ENCODE peak calls at places on chromosomes 4 and X, in five cellular contexts. One of them, this sample, is unnamed.
A peak's percentile ranks its signal among the peaks of the same experiment; 100 is the strongest.

GRCh38 chr4:114361249-114361648 is 237.4 kb upstream of the UGT8 start:
- DNase-seq in epithelial cell of esophagus: no peak
- DNase-seq in GM23338: no peak
- DNase-seq in adrenal gland: no peak
- DNase-seq in endothelial cell of umbilical vein: no peak
- DNase-seq in this sample: no peak

GRCh38 chr4:145061325-145061920 is 36.6 kb downstream of the ANAPC10 start:
- DNase-seq in epithelial cell of esophagus: peak; percentile 61
- DNase-seq in GM23338: peak; percentile 61
- DNase-seq in adrenal gland: no peak
- DNase-seq in endothelial cell of umbilical vein: peak; percentile 73
- DNase-seq in this sample: no peak

GRCh38 chr4:66750273-66750672 is 795.0 kb downstream of the CENPC start:
- DNase-seq in epithelial cell of esophagus: peak; percentile 67
- DNase-seq in GM23338: peak; percentile 8
- DNase-seq in adrenal gland: no peak
- DNase-seq in endothelial cell of umbilical vein: no peak
- DNase-seq in this sample: no peak

GRCh38 chrX:47579537-47579936 is 2.7 kb upstream of the TIMP1 start:
- DNase-seq in epithelial cell of esophagus: peak; percentile 85
- DNase-seq in GM23338: no peak
- DNase-seq in adrenal gland: no peak
- DNase-seq in endothelial cell of umbilical vein: peak; percentile 56
- DNase-seq in this sample: no peak

GRCh38 chr4:100391913-100392312 is 125.9 kb downstream of the EMCN start:
- DNase-seq in epithelial cell of esophagus: peak; percentile 43
- DNase-seq in GM23338: no peak
- DNase-seq in adrenal gland: no peak
- DNase-seq in endothelial cell of umbilical vein: no peak
- DNase-seq in this sample: no peak

GRCh38 chr4:185110375-185110823 is 32.7 kb upstream of the SLC25A4 start:
- DNase-seq in epithelial cell of esophagus: no peak
- DNase-seq in GM23338: no peak
- DNase-seq in adrenal gland: no peak
- DNase-seq in endothelial cell of umbilical vein: no peak
- DNase-seq in this sample: no peak

GRCh38 chr4:86613734-86614133 is 19.6 kb downstream of the PTPN13 start:
- DNase-seq in epithelial cell of esophagus: no peak
- DNase-seq in GM23338: no peak
- DNase-seq in adrenal gland: no peak
- DNase-seq in endothelial cell of umbilical vein: no peak
- DNase-seq in this sample: no peak

GRCh38 chrX:154457491-154458115 is 478 bp upstream of the PLXNA3 start:
- DNase-seq in epithelial cell of esophagus: peak; percentile 72
- DNase-seq in GM23338: peak; percentile 80
- DNase-seq in adrenal gland: no peak
- DNase-seq in endothelial cell of umbilical vein: no peak
- DNase-seq in this sample: no peak

GRCh38 chrX:3550160-3550765 is 163.2 kb downstream of the PRKX start:
- DNase-seq in epithelial cell of esophagus: no peak
- DNase-seq in GM23338: no peak
- DNase-seq in adrenal gland: peak; percentile 33
- DNase-seq in endothelial cell of umbilical vein: no peak
- DNase-seq in this sample: no peak

GRCh38 chr4:2689825-2690700 is 66.1 kb downstream of the TNIP2 start:
- DNase-seq in epithelial cell of esophagus: no peak
- DNase-seq in GM23338: no peak
- DNase-seq in adrenal gland: peak; percentile 37
- DNase-seq in endothelial cell of umbilical vein: no peak
- DNase-seq in this sample: no peak

GRCh38 chrX:96685205-96686099 is 810 bp downstream of the DIAPH2 start:
- DNase-seq in epithelial cell of esophagus: peak; percentile 53
- DNase-seq in GM23338: peak; percentile 22
- DNase-seq in adrenal gland: peak; percentile 26
- DNase-seq in endothelial cell of umbilical vein: peak; percentile 63
- DNase-seq in this sample: no peak

GRCh38 chr4:72522440-72522839 is 46.6 kb downstream of the ADAMTS3 start:
- DNase-seq in epithelial cell of esophagus: no peak
- DNase-seq in GM23338: no peak
- DNase-seq in adrenal gland: no peak
- DNase-seq in endothelial cell of umbilical vein: no peak
- DNase-seq in this sample: no peak

GRCh38 chr4:1337376-1337831 is 9.6 kb upstream of the UVSSA start:
- DNase-seq in epithelial cell of esophagus: no peak
- DNase-seq in GM23338: no peak
- DNase-seq in adrenal gland: no peak
- DNase-seq in endothelial cell of umbilical vein: no peak
- DNase-seq in this sample: no peak

GRCh38 chrX:42089014-42089413 is 165.7 kb upstream of the CASK start:
- DNase-seq in epithelial cell of esophagus: no peak
- DNase-seq in GM23338: peak; percentile 46
- DNase-seq in adrenal gland: no peak
- DNase-seq in endothelial cell of umbilical vein: no peak
- DNase-seq in this sample: no peak

GRCh38 chr4:159946983-159947645 is 844.2 kb downstream of the RAPGEF2 start:
- DNase-seq in epithelial cell of esophagus: peak; percentile 83
- DNase-seq in GM23338: peak; percentile 82
- DNase-seq in adrenal gland: no peak
- DNase-seq in endothelial cell of umbilical vein: peak; percentile 46
- DNase-seq in this sample: peak; percentile 12

GRCh38 chrX:50068293-50068568 is 132.6 kb downstream of the AKAP4 start:
- DNase-seq in epithelial cell of esophagus: no peak
- DNase-seq in GM23338: no peak
- DNase-seq in adrenal gland: no peak
- DNase-seq in endothelial cell of umbilical vein: no peak
- DNase-seq in this sample: no peak

GRCh38 chrX:46298821-46299220 is 246.4 kb downstream of the ZNF674 start:
- DNase-seq in epithelial cell of esophagus: no peak
- DNase-seq in GM23338: no peak
- DNase-seq in adrenal gland: no peak
- DNase-seq in endothelial cell of umbilical vein: no peak
- DNase-seq in this sample: no peak

GRCh38 chr4:4284827-4285618 is 4.9 kb downstream of the LYAR start:
- DNase-seq in epithelial cell of esophagus: peak; percentile 77
- DNase-seq in GM23338: no peak
- DNase-seq in adrenal gland: peak; percentile 55
- DNase-seq in endothelial cell of umbilical vein: no peak
- DNase-seq in this sample: no peak

GRCh38 chr4:151322565-151322964 is 2.8 kb downstream of the SH3D19 start:
- DNase-seq in epithelial cell of esophagus: peak; percentile 69
- DNase-seq in GM23338: no peak
- DNase-seq in adrenal gland: no peak
- DNase-seq in endothelial cell of umbilical vein: no peak
- DNase-seq in this sample: no peak

GRCh38 chrX:136199365-136199764 is 51.8 kb downstream of the MAP7D3 start:
- DNase-seq in epithelial cell of esophagus: peak; percentile 76
- DNase-seq in GM23338: peak; percentile 18
- DNase-seq in adrenal gland: no peak
- DNase-seq in endothelial cell of umbilical vein: no peak
- DNase-seq in this sample: no peak
- H3K4me3 ChIP-seq in epithelial cell of esophagus: no peak overlapping the region
- H3K4me3 ChIP-seq in GM23338: no peak overlapping the region
- H3K4me3 ChIP-seq in adrenal gland: no peak overlapping the region
- H3K4me3 ChIP-seq in endothelial cell of umbilical vein: no peak overlapping the region
- H3K4me3 ChIP-seq in this sample: peak overlapping the region; percentile 35

GRCh38 chr4:7788193-7788592 is 151.5 kb downstream of the AFAP1 start:
- DNase-seq in epithelial cell of esophagus: no peak
- DNase-seq in GM23338: peak; percentile 49
- DNase-seq in adrenal gland: no peak
- DNase-seq in endothelial cell of umbilical vein: no peak
- DNase-seq in this sample: no peak
- TF ChIP-seq CTCF in epithelial cell of esophagus: no peak
- TF ChIP-seq CTCF in GM23338: peak; percentile 30
- TF ChIP-seq CTCF in adrenal gland: no peak
- TF ChIP-seq CTCF in endothelial cell of umbilical vein: no peak
- TF ChIP-seq CTCF in this sample: no peak

GRCh38 chrX:51894697-51895336 is 1.4 kb downstream of the MAGED1 start:
- DNase-seq in epithelial cell of esophagus: no peak
- DNase-seq in GM23338: peak; percentile 26
- DNase-seq in adrenal gland: peak; percentile 48
- DNase-seq in endothelial cell of umbilical vein: peak; percentile 25
- DNase-seq in this sample: no peak
- H3K4me3 ChIP-seq in epithelial cell of esophagus: peak overlapping the region; percentile 68
- H3K4me3 ChIP-seq in GM23338: peak overlapping the region; percentile 68
- H3K4me3 ChIP-seq in adrenal gland: no peak overlapping the region
- H3K4me3 ChIP-seq in endothelial cell of umbilical vein: peak overlapping the region; percentile 61
- H3K4me3 ChIP-seq in this sample: peak overlapping the region; percentile 78

GRCh38 chr4:41797260-41797659 is 48.7 kb upstream of the PHOX2B start:
- DNase-seq in epithelial cell of esophagus: no peak
- DNase-seq in GM23338: no peak
- DNase-seq in adrenal gland: no peak
- DNase-seq in endothelial cell of umbilical vein: no peak
- DNase-seq in this sample: no peak
- TF ChIP-seq CTCF in epithelial cell of esophagus: no peak
- TF ChIP-seq CTCF in GM23338: no peak
- TF ChIP-seq CTCF in adrenal gland: no peak
- TF ChIP-seq CTCF in endothelial cell of umbilical vein: no peak
- TF ChIP-seq CTCF in this sample: no peak

DNA sequence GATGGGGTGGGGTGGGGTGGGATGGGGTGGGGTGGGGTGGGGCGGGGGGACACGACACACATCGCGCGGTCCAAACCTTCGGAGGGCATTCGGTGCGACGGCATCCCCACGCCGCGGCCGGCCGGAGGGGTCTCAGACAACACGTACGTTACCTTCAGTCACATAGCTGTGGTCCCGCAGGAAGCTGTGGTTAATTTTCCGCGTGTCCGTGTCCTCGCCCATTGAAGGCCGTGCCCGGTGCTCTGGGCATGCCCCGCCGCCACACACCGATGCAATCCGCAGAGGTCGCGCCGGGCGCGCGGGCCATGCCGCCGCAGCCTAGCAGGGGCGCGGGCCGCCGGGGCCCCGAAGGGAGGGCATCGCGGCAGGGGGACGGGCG is 417 bp downstream of the PPP2R2C start:
- DNase-seq in epithelial cell of esophagus: no peak
- DNase-seq in GM23338: no peak
- DNase-seq in adrenal gland: peak; percentile 7
- DNase-seq in endothelial cell of umbilical vein: no peak
- DNase-seq in this sample: no peak
- H3K4me3 ChIP-seq in epithelial cell of esophagus: no peak overlapping the region
- H3K4me3 ChIP-seq in GM23338: peak overlapping the region; percentile 67
- H3K4me3 ChIP-seq in adrenal gland: no peak overlapping the region
- H3K4me3 ChIP-seq in endothelial cell of umbilical vein: no peak overlapping the region
- H3K4me3 ChIP-seq in this sample: no peak overlapping the region

DNA sequence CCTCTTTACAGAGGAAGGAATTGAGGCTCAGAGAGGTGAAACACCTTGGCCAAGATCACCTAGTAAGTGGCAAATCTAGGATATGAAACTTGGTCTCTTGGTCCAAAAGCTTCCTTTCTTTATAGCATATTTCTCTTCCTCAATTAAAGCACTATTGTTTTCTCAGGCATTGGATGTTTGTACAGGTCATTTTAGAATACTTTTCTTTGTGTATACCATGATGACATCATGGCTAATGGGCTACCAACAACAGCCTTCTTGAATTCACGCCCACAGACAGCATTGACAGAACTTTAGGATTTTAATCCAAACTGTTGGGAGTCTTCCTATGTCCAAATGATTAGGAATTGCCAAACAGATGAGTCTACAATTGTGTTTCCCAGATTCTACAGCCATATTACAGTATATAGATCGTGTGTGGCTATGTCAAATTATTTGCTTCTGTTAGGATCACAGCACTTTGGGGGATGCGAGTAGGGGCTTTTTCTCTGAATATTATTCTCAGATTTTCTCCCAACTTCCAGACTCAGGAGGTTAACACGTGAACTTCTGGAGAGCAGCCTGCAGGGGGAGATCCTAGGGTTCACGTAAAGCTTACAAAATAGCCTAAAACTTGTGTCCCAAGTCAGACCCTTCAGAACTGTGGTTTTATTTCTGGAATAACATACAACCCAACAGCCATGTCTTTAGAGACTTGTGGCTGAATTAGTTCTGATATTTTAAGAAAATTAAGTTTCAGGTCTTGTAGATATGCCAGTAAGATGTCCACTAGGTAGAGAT is 191.8 kb downstream of the SHROOM3 start:
- DNase-seq in epithelial cell of esophagus: no peak
- DNase-seq in GM23338: peak; percentile 72
- DNase-seq in adrenal gland: no peak
- DNase-seq in endothelial cell of umbilical vein: peak; percentile 39
- DNase-seq in this sample: no peak
- TF ChIP-seq CTCF in epithelial cell of esophagus: peak; percentile 28
- TF ChIP-seq CTCF in GM23338: peak; percentile 65
- TF ChIP-seq CTCF in adrenal gland: no peak
- TF ChIP-seq CTCF in endothelial cell of umbilical vein: peak; percentile 40
- TF ChIP-seq CTCF in this sample: no peak